ENCODE peak calls at places on chromosome 3, in six cellular contexts. O is MM.1S; C is EL; F is activated naive CD4-positive, alpha-beta T cell; B is NCI-H524; I is HS-5. K is an unnamed sample.

GRCh38 chr3:186938716-186939115 is 8.4 kb downstream of the ST6GAL1 start:
- DNase-seq in I (no peak), B (no peak), O (no peak), C (no peak), F (no peak), K (peak)

GRCh38 chr3:116394365-116394764 is 50.9 kb downstream of the LSAMP start:
- DNase-seq in F (no peak), I (no peak), O (no peak), C (no peak), B (peak), K (peak)

GRCh38 chr3:155741598-155741997 is 3.3 kb downstream of the PLCH1 start:
- DNase-seq in I (no peak), F (no peak), C (no peak), B (no peak), O (no peak), K (peak)

GRCh38 chr3:111252795-111253194 is 181.2 kb downstream of the NECTIN3 start:
- DNase-seq in B (no peak), F (no peak), I (no peak), O (no peak), C (peak), K (no peak)

GRCh38 chr3:13853978-13854296 is 25.9 kb downstream of the WNT7A start:
- DNase-seq in F (no peak), C (no peak), B (no peak), O (no peak), I (no peak), K (no peak)

GRCh38 chr3:62723636-62724217 is 151.5 kb downstream of the CADPS start:
- DNase-seq in O (no peak), C (no peak), F (no peak), B (peak), I (no peak), K (peak)

GRCh38 chr3:100057716-100058575 is 56.4 kb downstream of the FILIP1L start:
- DNase-seq in O (no peak), F (no peak), I (no peak), C (no peak), B (no peak), K (no peak)

GRCh38 chr3:196115678-196116083 is 33.8 kb upstream of the TFRC start:
- DNase-seq in C (no peak), B (no peak), F (no peak), I (no peak), O (no peak), K (no peak)

GRCh38 chr3:69932501-69932900 is 67.0 kb upstream of the SAMMSON start:
- DNase-seq in I (no peak), O (no peak), B (no peak), F (no peak), C (no peak), K (no peak)

GRCh38 chr3:100024520-100025303 is 89.6 kb downstream of the FILIP1L start:
- DNase-seq in C (no peak), I (no peak), F (no peak), O (no peak), B (no peak), K (no peak)

GRCh38 chr3:164416491-164417222 is 661.6 kb downstream of the SI start:
- DNase-seq in O (no peak), B (no peak), C (no peak), F (no peak), I (peak), K (no peak)

GRCh38 chr3:86225461-86225860 is 765.5 kb downstream of the VGLL3 start:
- DNase-seq in F (no peak), I (no peak), B (no peak), O (no peak), C (no peak), K (no peak)

GRCh38 chr3:50428007-50428633 is 68.8 kb upstream of the TMEM115 start:
- DNase-seq in F (no peak), I (no peak), O (no peak), C (peak), B (peak), K (peak)

GRCh38 chr3:127694467-127695215 is 21.9 kb downstream of the ABTB1 start:
- DNase-seq in I (no peak), F (no peak), C (peak), B (peak), O (peak), K (peak)

GRCh38 chr3:3110299-3110630 is at the start of gene IL5RA:
- DNase-seq in O (no peak), C (no peak), F (no peak), B (no peak), I (no peak), K (peak)

GRCh38 chr3:40843851-40844548 is 319.2 kb downstream of the ZNF621 start:
- DNase-seq in B (no peak), O (no peak), I (no peak), C (peak), F (no peak), K (no peak)

GRCh38 chr3:197541756-197542539 is 13.8 kb downstream of the BDH1 start:
- DNase-seq in I (no peak), B (peak), F (no peak), O (no peak), C (peak), K (peak)

GRCh38 chr3:31481697-31482096 is 51.0 kb upstream of the STT3B start:
- DNase-seq in C (no peak), I (no peak), F (no peak), B (no peak), O (no peak), K (no peak)

GRCh38 chr3:115912372-115912771 is 289.1 kb downstream of the GAP43 start:
- DNase-seq in O (no peak), B (no peak), I (no peak), F (no peak), C (peak), K (no peak)

GRCh38 chr3:171838218-171838720 is 4.9 kb upstream of the TMEM212 start:
- DNase-seq in B (no peak), O (no peak), F (no peak), C (peak), I (no peak), K (peak)

K was measured in left kidney.